ENCODE peak calls at places on chromosomes 3 and 15, in eight cellular contexts. R is ovary; J is suprapubic skin; U is CD4-positive, alpha-beta T cell; S is left lung; B is A549; M is GM23338; D is foreskin keratinocyte. H is an unnamed sample.

GRCh38 chr3:46874430-46874829 is 3.1 kb upstream of the PTH1R start:
- DNase-seq in U (no peak), J (no peak), S (no peak), M (no peak), D (no peak), R (peak; percentile 67), B (no peak), H (peak; percentile 39)

GRCh38 chr15:58538225-58538731 is 106.5 kb downstream of the LIPC start:
- DNase-seq in D (no peak), B (no peak), S (no peak), U (no peak), R (no peak), J (no peak), M (no peak), H (no peak)

GRCh38 chr15:40061212-40061901 is 22.4 kb upstream of the SRP14 start:
- DNase-seq in S (peak; percentile 53), J (peak; percentile 21), B (no peak), R (no peak), M (no peak), U (no peak), D (no peak), H (no peak)

GRCh38 chr3:113211370-113212154 is at the start of gene BOC:
- DNase-seq in J (no peak), R (peak; percentile 55), U (no peak), S (no peak), B (peak; percentile 43), M (peak; percentile 75), D (peak; percentile 34), H (peak; percentile 36)

GRCh38 chr3:40623567-40623966 is 98.8 kb downstream of the ZNF621 start:
- DNase-seq in J (no peak), M (no peak), S (no peak), D (peak; percentile 54), R (no peak), U (no peak), B (no peak), H (no peak)

GRCh38 chr3:32288819-32289218 is 50.3 kb downstream of the CMTM8 start:
- DNase-seq in M (no peak), R (no peak), U (no peak), J (no peak), S (no peak), D (no peak), B (no peak), H (no peak)

GRCh38 chr3:32577621-32578556 is 7.2 kb upstream of the DYNC1LI1 start:
- DNase-seq in J (no peak), U (no peak), D (no peak), R (no peak), M (no peak), B (no peak), S (no peak), H (no peak)

GRCh38 chr3:171393032-171393744 is 67.0 kb downstream of the TNIK start:
- DNase-seq in D (no peak), S (no peak), J (no peak), B (no peak), R (no peak), M (peak; percentile 82), U (no peak), H (no peak)

GRCh38 chr15:94119923-94120775 is 111.2 kb upstream of the MCTP2 start:
- DNase-seq in R (peak; percentile 63), B (peak; percentile 86), M (peak; percentile 93), D (peak; percentile 44), S (peak; percentile 45), U (peak; percentile 3), J (no peak), H (peak; percentile 27)

GRCh38 chr3:88385090-88385489 is 235.3 kb downstream of the C3orf38 start:
- DNase-seq in M (peak; percentile 21), J (no peak), S (no peak), D (peak; percentile 2), R (no peak), B (no peak), U (no peak), H (no peak)

GRCh38 chr3:151281671-151282334 is 3.5 kb upstream of the P2RY14 start:
- DNase-seq in S (no peak), D (no peak), R (no peak), U (no peak), M (no peak), J (no peak), B (no peak), H (no peak)

GRCh38 chr15:63544253-63545026 is 40.0 kb downstream of the USP3 start:
- DNase-seq in S (no peak), B (no peak), R (no peak), U (no peak), M (no peak), J (no peak), D (no peak), H (no peak)

GRCh38 chr3:197001972-197002700 is 27.5 kb downstream of the MELTF start:
- DNase-seq in J (no peak), U (no peak), D (no peak), M (peak; percentile 42), S (no peak), B (no peak), R (peak; percentile 37), H (peak; percentile 21)

GRCh38 chr15:65414841-65415621 is 7.7 kb downstream of the IGDCC4 start:
- DNase-seq in M (peak; percentile 97), B (peak; percentile 68), S (no peak), U (no peak), J (no peak), D (no peak), R (peak; percentile 31), H (peak; percentile 49)

GRCh38 chr3:197792019-197792647 is 1.1 kb downstream of the LRCH3 start:
- DNase-seq in B (no peak), U (peak; percentile 32), S (no peak), M (no peak), D (no peak), J (no peak), R (no peak), H (no peak)

GRCh38 chr15:51837784-51838183 is 8.3 kb downstream of the TMOD3 start:
- DNase-seq in U (no peak), B (peak; percentile 64), D (no peak), J (no peak), R (no peak), S (no peak), M (no peak), H (no peak)

DNA sequence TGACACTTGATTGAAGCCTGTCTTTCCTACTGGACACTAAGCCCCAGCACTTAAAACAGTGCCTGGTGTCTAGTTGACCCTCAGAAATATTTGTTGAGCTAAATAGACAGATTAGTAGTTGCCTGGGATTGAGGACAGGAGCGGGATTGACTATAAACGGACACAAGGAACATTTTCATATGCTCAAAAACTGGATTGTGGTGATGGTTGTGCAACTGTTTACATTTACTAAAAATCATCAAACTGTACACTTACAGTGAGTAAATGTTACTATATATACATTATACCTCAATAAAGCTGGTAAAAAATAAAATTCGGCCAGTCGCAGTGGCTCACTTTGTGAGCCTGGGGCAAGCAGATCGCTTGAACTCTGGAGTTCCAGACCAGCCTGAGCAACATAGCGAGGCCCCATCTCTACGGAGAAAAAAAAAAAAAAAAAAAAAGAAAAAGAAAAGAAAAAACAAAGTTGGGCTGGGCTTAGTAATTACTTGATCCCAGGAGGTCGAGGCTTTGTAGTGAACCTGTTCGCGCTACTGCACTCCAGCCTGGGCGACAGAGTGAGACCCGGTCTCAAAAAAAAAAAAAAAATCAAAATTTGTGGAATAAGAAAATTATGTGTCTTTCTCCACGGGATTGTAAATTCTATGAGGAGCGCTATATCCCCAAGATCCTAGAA is 632 bp upstream of the IDH3A start:
- DNase-seq in R (no peak), S (no peak), B (no peak), D (no peak), J (no peak), M (peak; percentile 33), U (no peak), H (no peak)
- H3K27ac ChIP-seq in R (no peak overlapping the region), S (no peak overlapping the region), B (peak overlapping the region; percentile 80), D (peak overlapping the region; percentile 18), J (no peak overlapping the region), M (peak overlapping the region; percentile 4), U (no peak overlapping the region), H (peak overlapping the region; percentile 95)

GRCh38 chr3:38840987-38841386 is 25.0 kb upstream of the SCN10A start:
- DNase-seq in U (no peak), S (no peak), D (no peak), J (no peak), R (no peak), B (no peak), M (peak; percentile 22), H (no peak)
- TF ChIP-seq CTCF in U (no peak), S (no peak), D (no peak), J (no peak), R (no peak), B (no peak), M (peak; percentile 51), H (peak; percentile 31)

GRCh38 chr3:129591932-129592331 is 14.5 kb downstream of the PLXND1 start:
- DNase-seq in B (no peak), U (no peak), R (no peak), S (no peak), D (no peak), M (no peak), J (no peak), H (no peak)

GRCh38 chr3:129595544-129596193 is 10.8 kb downstream of the PLXND1 start:
- DNase-seq in U (no peak), J (no peak), S (no peak), M (no peak), D (no peak), B (no peak), R (no peak), H (no peak)

GRCh38 chr3:129592362-129593150 is 13.9 kb downstream of the PLXND1 start:
- DNase-seq in B (no peak), U (no peak), S (peak; percentile 83), R (peak; percentile 72), D (no peak), J (no peak), M (peak; percentile 68), H (peak; percentile 85)

GRCh38 chr3:129594907-129595390 is 11.5 kb downstream of the PLXND1 start:
- DNase-seq in B (no peak), S (no peak), M (no peak), D (no peak), R (no peak), U (no peak), J (no peak), H (no peak)

DNA sequence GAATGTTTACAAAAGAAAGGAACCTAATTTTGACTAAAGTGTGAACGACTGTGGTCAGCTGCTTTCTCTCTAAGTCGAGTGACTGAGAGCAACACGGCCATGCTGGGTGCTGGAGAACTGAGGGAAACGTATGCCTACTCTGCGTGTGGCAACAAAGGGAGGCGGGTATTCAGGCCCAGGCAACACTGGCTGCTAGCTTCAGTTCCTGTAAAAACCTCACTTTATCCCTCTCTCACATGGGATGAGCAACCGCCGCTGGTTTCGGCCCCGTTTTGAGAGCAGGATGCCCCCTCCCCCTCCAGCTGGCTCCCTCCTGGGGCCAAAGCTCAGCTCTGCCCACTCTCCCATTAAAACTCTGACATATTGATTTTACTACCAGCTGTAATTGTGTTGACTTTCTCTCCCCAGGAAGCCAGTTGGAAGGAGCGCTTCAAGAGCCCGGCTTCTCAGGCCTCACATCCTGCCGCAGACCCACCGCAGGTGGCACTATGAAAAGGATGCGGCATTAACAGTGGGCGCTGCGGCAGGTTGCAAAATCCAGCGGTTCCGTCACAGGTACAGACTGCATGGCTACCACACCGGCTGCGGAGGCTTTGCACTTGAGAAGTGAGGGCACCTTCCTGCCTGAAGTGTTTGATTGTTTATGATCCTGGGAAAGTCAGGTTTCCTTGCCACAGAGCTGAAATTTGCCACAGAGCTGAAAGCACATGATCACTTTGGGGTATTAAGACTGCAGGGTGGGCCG is 12.7 kb downstream of the PLXND1 start:
- DNase-seq in M (peak; percentile 68), U (peak; percentile 27), J (no peak), B (no peak), D (no peak), S (no peak), R (no peak), H (no peak)
- H3K27ac ChIP-seq in M (peak overlapping the region; percentile 73), U (no peak overlapping the region), J (peak overlapping the region; percentile 91), B (no peak overlapping the region), D (no peak overlapping the region), S (peak overlapping the region; percentile 91), R (peak overlapping the region; percentile 72), H (peak overlapping the region; percentile 96)

GRCh38 chr3:42412526-42413155 is 2.2 kb upstream of the LYZL4 start:
- DNase-seq in J (no peak), M (no peak), R (no peak), D (no peak), S (no peak), U (no peak), B (no peak), H (no peak)
- TF ChIP-seq CTCF in J (no peak), M (no peak), R (no peak), D (no peak), S (no peak), U (no peak), B (no peak), H (no peak)